ENCODE peak calls at places on chromosome 2, in four cellular contexts. C is keratinocyte, S is upper lobe of right lung, U is left ventricle myocardium inferior. G is an unnamed sample. For H3K36me3, the result is how much of the 10 kb centered on the place peaks cover.

GRCh38 chr2:173462908-173463840 is 108.5 kb downstream of the CDCA7 start:
- DNase-seq in C (no peak), S (no peak), U (no peak), G (no peak)

GRCh38 chr2:68813596-68813995 is 57.6 kb downstream of the BMP10 start:
- DNase-seq in C (no peak), S (no peak), U (no peak), G (no peak)

GRCh38 chr2:166726525-166726924 is 161.8 kb upstream of the XIRP2 start:
- DNase-seq in C (no peak), S (no peak), U (no peak), G (no peak)

GRCh38 chr2:47510745-47511144 is 107.8 kb downstream of the MSH2 start:
- DNase-seq in C (no peak), S (no peak), U (no peak), G (no peak)

GRCh38 chr2:146123256-146123655 is 1603.3 kb upstream of the ZEB2 start:
- DNase-seq in C (no peak), S (no peak), U (no peak), G (no peak)

GRCh38 chr2:168156661-168157060 is 90.7 kb downstream of the STK39 start:
- DNase-seq in C (no peak), S (no peak), U (peak), G (no peak)

GRCh38 chr2:237758165-237758564 is 40.4 kb upstream of the RBM44 start:
- DNase-seq in C (no peak), S (no peak), U (no peak), G (no peak)

GRCh38 chr2:140604096-140604495 is 1526.7 kb downstream of the LRP1B start:
- DNase-seq in C (no peak), S (no peak), U (no peak), G (no peak)

GRCh38 chr2:46615555-46616487 is 136.5 kb downstream of the TMEM247 start:
- DNase-seq in C (no peak), S (no peak), U (no peak), G (no peak)

GRCh38 chr2:54864727-54865126 is 141.3 kb downstream of the EML6 start:
- DNase-seq in C (no peak), S (no peak), U (no peak), G (no peak)

GRCh38 chr2:205685314-205686230 is 3.3 kb downstream of the NRP2 start:
- DNase-seq in C (no peak), S (peak), U (no peak), G (peak)

GRCh38 chr2:27655155-27655951 is 8.1 kb downstream of the SUPT7L start:
- DNase-seq in C (no peak), S (no peak), U (no peak), G (no peak)

GRCh38 chr2:138486347-138487198 is 15.0 kb upstream of the SPOPL start:
- DNase-seq in C (no peak), S (no peak), U (no peak), G (no peak)

GRCh38 chr2:38251940-38252339 is 125.1 kb downstream of the ATL2 start:
- DNase-seq in C (no peak), S (no peak), U (no peak), G (no peak)
- H3K36me3 ChIP-seq in C (under half), S (under half), U (under half), G (under half)

GRCh38 chr2:30115981-30116285 is 30.9 kb upstream of the YPEL5 start:
- DNase-seq in C (no peak), S (no peak), U (no peak), G (no peak)
- TF ChIP-seq CTCF in C (no peak), S (peak), U (no peak), G (peak)

GRCh38 chr2:177221970-177222369 is 9.4 kb downstream of the HNRNPA3 start:
- DNase-seq in C (no peak), S (no peak), U (no peak), G (no peak)

GRCh38 chr2:177217247-177217843 is 4.8 kb downstream of the HNRNPA3 start:
- DNase-seq in C (no peak), S (no peak), U (no peak), G (no peak)

GRCh38 chr2:177225965-177226360 is 13.4 kb downstream of the HNRNPA3 start:
- DNase-seq in C (no peak), S (no peak), U (no peak), G (no peak)

GRCh38 chr2:177221534-177221933 is 8.9 kb downstream of the HNRNPA3 start:
- DNase-seq in C (no peak), S (no peak), U (no peak), G (no peak)
- H3K36me3 ChIP-seq in C (under half), S (half or more), U (half or more), G (half or more)

DNA sequence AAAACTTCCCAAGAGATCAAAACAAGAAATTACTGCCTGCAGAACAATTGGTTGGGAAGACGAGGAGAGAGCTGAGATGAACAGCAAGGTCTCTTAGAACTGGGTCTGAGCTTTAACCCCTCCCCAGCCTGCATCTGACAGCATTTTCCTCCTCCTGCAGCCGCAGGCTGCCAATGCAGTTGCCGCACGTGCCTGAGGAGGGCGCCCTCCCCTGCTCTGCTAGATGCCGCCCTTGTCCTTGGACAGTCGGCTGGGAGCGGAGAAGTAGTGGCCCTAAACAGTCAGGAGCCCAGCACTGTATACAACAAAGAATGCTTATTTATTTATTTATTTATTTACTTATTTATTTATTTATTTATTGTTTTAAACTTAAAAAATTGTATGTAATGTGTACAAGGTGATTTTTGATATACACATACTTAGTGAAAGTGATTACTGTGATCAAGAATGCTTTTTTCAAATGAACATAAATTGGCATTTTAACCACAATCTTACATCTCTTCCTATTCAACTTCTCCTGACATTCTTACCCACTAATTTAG is 776.4 kb downstream of the TSN start:
- DNase-seq in C (no peak), S (peak), U (no peak), G (no peak)
- TF ChIP-seq CTCF in C (no peak), S (no peak), U (no peak), G (no peak)

DNA sequence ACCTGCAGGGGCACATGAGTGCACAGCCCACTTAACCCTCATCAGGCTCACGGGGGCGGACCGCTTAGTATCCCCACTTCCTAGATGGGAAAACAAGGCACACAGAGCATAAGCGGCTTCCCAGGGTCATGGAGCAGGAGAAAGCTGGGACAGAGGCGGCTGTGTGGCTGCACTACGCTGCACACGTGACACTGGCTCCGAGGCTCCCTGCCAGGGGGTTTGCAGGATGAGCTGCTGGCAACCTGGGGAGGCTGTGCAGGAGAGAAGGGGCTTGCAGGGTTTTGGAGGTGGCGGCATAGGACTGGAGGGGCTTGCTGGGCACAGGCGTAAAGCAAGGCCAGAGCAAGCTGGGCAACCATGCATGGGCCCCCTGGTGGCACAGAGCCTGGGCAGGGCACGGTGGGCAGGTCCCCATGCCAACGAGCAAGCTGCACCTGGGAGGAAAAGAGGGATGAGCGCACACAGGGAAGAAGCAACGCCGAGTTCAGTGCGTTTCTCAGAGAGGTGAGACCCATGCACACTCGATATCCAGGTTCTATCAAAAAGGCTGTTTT is 268.6 kb downstream of the HDAC4 start:
- DNase-seq in C (no peak), S (no peak), U (no peak), G (no peak)
- H3K36me3 ChIP-seq in C (under half), S (half or more), U (half or more), G (under half)

GRCh38 chr2:120227111-120227991 is 4.2 kb upstream of the TMEM185B start:
- DNase-seq in C (no peak), S (peak), U (no peak), G (no peak)

GRCh38 chr2:120229341-120229740 is 6.1 kb upstream of the TMEM185B start:
- DNase-seq in C (no peak), S (no peak), U (peak), G (no peak)

GRCh38 chr2:120230515-120231471 is 7.6 kb upstream of the TMEM185B start:
- DNase-seq in C (no peak), S (peak), U (peak), G (no peak)

GRCh38 chr2:120226296-120226695 is 3.1 kb upstream of the TMEM185B start:
- DNase-seq in C (no peak), S (peak), U (no peak), G (no peak)

DNA sequence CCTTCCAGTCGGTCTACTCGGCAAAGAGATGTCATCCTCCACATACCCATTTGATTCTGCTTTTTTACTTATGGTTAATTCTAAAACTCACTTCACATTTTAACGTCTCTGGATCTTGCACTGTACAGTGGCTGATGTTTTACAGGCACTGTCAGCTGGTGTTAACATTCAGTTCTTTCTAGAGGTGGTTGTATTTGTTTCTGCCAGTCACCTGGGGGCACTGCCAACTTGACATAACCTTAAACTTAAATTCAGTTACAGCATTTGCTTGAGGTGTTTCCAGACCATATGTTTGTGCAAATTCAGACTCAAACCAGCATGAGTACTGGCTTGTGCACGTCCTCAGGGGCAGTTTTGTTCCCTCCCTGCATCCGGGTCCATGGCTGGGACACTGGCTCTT is 5.3 kb upstream of the TMEM185B start:
- DNase-seq in C (no peak), S (no peak), U (no peak), G (no peak)
- TF ChIP-seq CTCF in C (no peak), S (no peak), U (no peak), G (no peak)

GRCh38 chr2:110992886-110993285 is 127.8 kb upstream of the BCL2L11 start:
- DNase-seq in C (no peak), S (no peak), U (no peak), G (no peak)
- H3K36me3 ChIP-seq in C (under half), S (under half), U (under half), G (under half)

DNA sequence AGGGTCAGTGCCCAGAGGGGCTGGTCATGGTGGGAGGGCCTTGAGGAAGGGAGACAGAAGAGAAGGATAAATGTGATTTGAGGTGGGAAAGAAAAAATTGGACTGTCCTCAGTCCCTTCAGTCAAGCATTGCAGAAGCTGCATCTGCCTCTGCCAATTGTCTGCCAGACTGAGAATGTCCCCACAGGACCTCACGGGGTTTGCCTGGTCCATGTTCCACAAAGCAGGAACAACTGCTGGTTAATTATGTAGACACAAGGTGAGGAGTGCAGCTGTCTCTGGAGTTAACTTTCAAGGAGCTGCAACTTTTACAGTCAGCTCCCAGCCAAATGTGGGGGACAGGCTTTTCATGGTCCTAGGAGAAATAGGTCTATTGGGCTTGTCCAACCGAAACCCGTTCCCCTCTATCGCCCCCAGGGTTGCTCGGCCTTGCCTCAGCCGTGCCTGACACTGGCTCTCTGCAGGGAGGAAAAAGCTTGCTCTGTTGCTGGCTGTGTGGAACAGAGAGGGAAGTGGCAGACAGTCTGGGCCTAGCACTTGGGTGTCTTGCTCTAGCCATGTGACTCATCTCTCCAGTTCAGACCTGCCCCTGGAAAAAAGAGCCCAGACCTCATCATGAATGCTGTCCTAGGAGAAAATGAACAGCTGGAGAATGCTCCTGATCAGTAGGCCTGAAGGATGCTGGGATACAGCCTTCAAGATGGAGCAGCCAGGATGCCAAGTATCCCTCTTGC is 31.1 kb upstream of the PAX8 start:
- DNase-seq in C (peak), S (no peak), U (no peak), G (peak)
- TF ChIP-seq CTCF in C (no peak), S (no peak), U (no peak), G (no peak)